ENCODE peak calls at places on chromosome 2, in ten cellular contexts. S, Z, B, E, M, O, Y, G, R and A are unnamed samples.

GRCh38 chr2:10327896-10328666 is 25.4 kb downstream of the HPCAL1 start:
- DNase-seq in O (peak; percentile 13), E (no peak), S (no peak), Y (peak; percentile 13), Z (no peak), B (no peak), R (no peak), M (no peak), G (no peak), A (peak; percentile 25)

GRCh38 chr2:221447310-221447709 is 124.8 kb downstream of the EPHA4 start:
- DNase-seq in B (no peak), R (no peak), O (no peak), M (no peak), G (peak; percentile 35), Y (no peak), E (no peak), S (no peak), Z (no peak), A (no peak)

GRCh38 chr2:134454931-134455330 is 201.1 kb downstream of the MGAT5 start:
- DNase-seq in Y (no peak), G (no peak), M (no peak), Z (no peak), S (no peak), E (no peak), O (no peak), B (no peak), R (no peak), A (no peak)

GRCh38 chr2:75547345-75548035 is 13.2 kb downstream of the EVA1A start:
- DNase-seq in B (no peak), R (no peak), Y (no peak), G (no peak), M (no peak), E (no peak), Z (no peak), O (no peak), S (no peak), A (no peak)

GRCh38 chr2:3533836-3534235 is 14.5 kb upstream of the ADI1 start:
- DNase-seq in O (no peak), Y (no peak), R (no peak), G (no peak), M (no peak), S (no peak), Z (no peak), E (no peak), B (no peak), A (no peak)

GRCh38 chr2:85740193-85740592 is 13.6 kb upstream of the ATOH8 start:
- DNase-seq in Z (no peak), E (no peak), R (no peak), Y (no peak), O (no peak), B (no peak), M (no peak), S (no peak), G (no peak), A (no peak)

GRCh38 chr2:174778479-174778962 is 14.2 kb upstream of the CHRNA1 start:
- DNase-seq in B (peak; percentile 85), Y (peak; percentile 46), G (no peak), S (no peak), E (no peak), M (peak; percentile 84), Z (peak; percentile 46), O (peak; percentile 74), R (peak; percentile 85), A (peak; percentile 90)

GRCh38 chr2:11379558-11379957 is 35.1 kb upstream of the ROCK2 start:
- DNase-seq in S (no peak), Z (no peak), Y (no peak), B (no peak), R (no peak), E (no peak), M (no peak), G (no peak), O (no peak), A (no peak)

GRCh38 chr2:162344617-162344950 is 652 bp downstream of the GCA start:
- DNase-seq in R (peak; percentile 53), O (no peak), M (no peak), B (peak; percentile 8), S (no peak), G (no peak), E (no peak), Y (no peak), Z (no peak), A (no peak)

GRCh38 chr2:204325468-204325867 is 219.8 kb upstream of the PARD3B start:
- DNase-seq in Y (peak; percentile 16), O (peak; percentile 40), M (peak; percentile 74), R (no peak), B (peak; percentile 52), Z (peak; percentile 88), S (peak; percentile 62), E (peak; percentile 51), G (peak; percentile 88), A (peak; percentile 68)

GRCh38 chr2:223007531-223007930 is 44.5 kb upstream of the KCNE4 start:
- DNase-seq in G (no peak), B (no peak), O (no peak), S (no peak), Y (no peak), E (no peak), Z (no peak), R (no peak), M (no peak), A (no peak)

GRCh38 chr2:30454571-30454970 is 7.5 kb downstream of the LCLAT1 start:
- DNase-seq in E (no peak), S (no peak), M (no peak), R (no peak), B (no peak), Z (no peak), G (no peak), Y (no peak), O (no peak), A (no peak)

GRCh38 chr2:8405334-8405733 is 276.5 kb upstream of the ID2 start:
- DNase-seq in Y (no peak), Z (no peak), M (no peak), G (no peak), E (no peak), S (no peak), B (no peak), O (no peak), R (no peak), A (no peak)

GRCh38 chr2:239778861-239779591 is 246.1 kb downstream of the NDUFA10 start:
- DNase-seq in R (no peak), B (no peak), O (no peak), E (no peak), G (no peak), Y (no peak), Z (no peak), S (no peak), M (peak; percentile 49), A (no peak)

GRCh38 chr2:179818546-179818945 is 42.9 kb downstream of the ZNF385B start:
- DNase-seq in M (no peak), E (no peak), G (no peak), Z (no peak), S (no peak), Y (no peak), B (no peak), R (no peak), O (no peak), A (no peak)